ENCODE peak calls at places on chromosome 2, in five cellular contexts. One of them, this sample, is unnamed.

GRCh38 chr2:120442923-120443571 is 97.1 kb downstream of the INHBB start:
- DNase-seq in mammary epithelial cell: no peak
- DNase-seq in CD8-positive, alpha-beta memory T cell: no peak
- DNase-seq in HCEC 1CT: no peak
- DNase-seq in NCI-H1694 treated with DMSO at 0.1 percent for 48 hours: no peak
- DNase-seq in this sample: no peak

GRCh38 chr2:149134335-149134923 is 95.9 kb downstream of the LYPD6B start:
- DNase-seq in mammary epithelial cell: no peak
- DNase-seq in CD8-positive, alpha-beta memory T cell: no peak
- DNase-seq in HCEC 1CT: no peak
- DNase-seq in NCI-H1694 treated with DMSO at 0.1 percent for 48 hours: no peak
- DNase-seq in this sample: no peak

GRCh38 chr2:145845207-145845894 is 1325.4 kb upstream of the ZEB2 start:
- DNase-seq in mammary epithelial cell: peak; percentile 5
- DNase-seq in CD8-positive, alpha-beta memory T cell: no peak
- DNase-seq in HCEC 1CT: no peak
- DNase-seq in NCI-H1694 treated with DMSO at 0.1 percent for 48 hours: no peak
- DNase-seq in this sample: peak; percentile 70

GRCh38 chr2:222851956-222852617 is 8.7 kb upstream of the ACSL3 start:
- DNase-seq in mammary epithelial cell: no peak
- DNase-seq in CD8-positive, alpha-beta memory T cell: no peak
- DNase-seq in HCEC 1CT: no peak
- DNase-seq in NCI-H1694 treated with DMSO at 0.1 percent for 48 hours: no peak
- DNase-seq in this sample: peak; percentile 41

GRCh38 chr2:100060875-100061274 is 81.5 kb downstream of the AFF3 start:
- DNase-seq in mammary epithelial cell: no peak
- DNase-seq in CD8-positive, alpha-beta memory T cell: peak; percentile 6
- DNase-seq in HCEC 1CT: no peak
- DNase-seq in NCI-H1694 treated with DMSO at 0.1 percent for 48 hours: no peak
- DNase-seq in this sample: no peak

GRCh38 chr2:29688429-29688828 is 233.0 kb downstream of the ALK start:
- DNase-seq in mammary epithelial cell: peak; percentile 49
- DNase-seq in CD8-positive, alpha-beta memory T cell: no peak
- DNase-seq in HCEC 1CT: no peak
- DNase-seq in NCI-H1694 treated with DMSO at 0.1 percent for 48 hours: no peak
- DNase-seq in this sample: no peak

GRCh38 chr2:202436631-202437030 is 60.5 kb downstream of the BMPR2 start:
- DNase-seq in mammary epithelial cell: no peak
- DNase-seq in CD8-positive, alpha-beta memory T cell: no peak
- DNase-seq in HCEC 1CT: no peak
- DNase-seq in NCI-H1694 treated with DMSO at 0.1 percent for 48 hours: no peak
- DNase-seq in this sample: no peak

GRCh38 chr2:3652896-3653625 is 4.9 kb upstream of the ALLC start:
- DNase-seq in mammary epithelial cell: no peak
- DNase-seq in CD8-positive, alpha-beta memory T cell: no peak
- DNase-seq in HCEC 1CT: no peak
- DNase-seq in NCI-H1694 treated with DMSO at 0.1 percent for 48 hours: no peak
- DNase-seq in this sample: no peak

GRCh38 chr2:188976545-188977268 is 2.5 kb downstream of the COL3A1 start:
- DNase-seq in mammary epithelial cell: no peak
- DNase-seq in CD8-positive, alpha-beta memory T cell: no peak
- DNase-seq in HCEC 1CT: peak; percentile 90
- DNase-seq in NCI-H1694 treated with DMSO at 0.1 percent for 48 hours: peak; percentile 14
- DNase-seq in this sample: peak; percentile 67

GRCh38 chr2:178177066-178177679 is 17.1 kb upstream of the OSBPL6 start:
- DNase-seq in mammary epithelial cell: peak; percentile 42
- DNase-seq in CD8-positive, alpha-beta memory T cell: no peak
- DNase-seq in HCEC 1CT: peak; percentile 80
- DNase-seq in NCI-H1694 treated with DMSO at 0.1 percent for 48 hours: no peak
- DNase-seq in this sample: peak; percentile 80

GRCh38 chr2:179265082-179265575 is 497 bp upstream of the SESTD1 start:
- DNase-seq in mammary epithelial cell: peak; percentile 66
- DNase-seq in CD8-positive, alpha-beta memory T cell: no peak
- DNase-seq in HCEC 1CT: peak; percentile 82
- DNase-seq in NCI-H1694 treated with DMSO at 0.1 percent for 48 hours: no peak
- DNase-seq in this sample: peak; percentile 60

GRCh38 chr2:214019229-214019972 is 391.5 kb upstream of the VWC2L start:
- DNase-seq in mammary epithelial cell: peak; percentile 91
- DNase-seq in CD8-positive, alpha-beta memory T cell: no peak
- DNase-seq in HCEC 1CT: peak; percentile 99
- DNase-seq in NCI-H1694 treated with DMSO at 0.1 percent for 48 hours: no peak
- DNase-seq in this sample: peak; percentile 97

GRCh38 chr2:10777111-10777841 is 35.3 kb downstream of the PDIA6 start:
- DNase-seq in mammary epithelial cell: no peak
- DNase-seq in CD8-positive, alpha-beta memory T cell: no peak
- DNase-seq in HCEC 1CT: no peak
- DNase-seq in NCI-H1694 treated with DMSO at 0.1 percent for 48 hours: no peak
- DNase-seq in this sample: no peak

GRCh38 chr2:238685713-238686112 is 162.2 kb upstream of the TWIST2 start:
- DNase-seq in mammary epithelial cell: no peak
- DNase-seq in CD8-positive, alpha-beta memory T cell: no peak
- DNase-seq in HCEC 1CT: no peak
- DNase-seq in NCI-H1694 treated with DMSO at 0.1 percent for 48 hours: no peak
- DNase-seq in this sample: no peak

GRCh38 chr2:80073134-80073561 is 231.4 kb downstream of the LRRTM1 start:
- DNase-seq in mammary epithelial cell: peak; percentile 15
- DNase-seq in CD8-positive, alpha-beta memory T cell: no peak
- DNase-seq in HCEC 1CT: peak; percentile 1
- DNase-seq in NCI-H1694 treated with DMSO at 0.1 percent for 48 hours: peak; percentile 62
- DNase-seq in this sample: peak; percentile 40

GRCh38 chr2:65030933-65031332 is 25.3 kb upstream of the CEP68 start:
- DNase-seq in mammary epithelial cell: no peak
- DNase-seq in CD8-positive, alpha-beta memory T cell: no peak
- DNase-seq in HCEC 1CT: no peak
- DNase-seq in NCI-H1694 treated with DMSO at 0.1 percent for 48 hours: no peak
- DNase-seq in this sample: no peak

GRCh38 chr2:30366199-30366691 is 80.8 kb upstream of the LCLAT1 start:
- DNase-seq in mammary epithelial cell: no peak
- DNase-seq in CD8-positive, alpha-beta memory T cell: no peak
- DNase-seq in HCEC 1CT: peak; percentile 76
- DNase-seq in NCI-H1694 treated with DMSO at 0.1 percent for 48 hours: no peak
- DNase-seq in this sample: no peak

GRCh38 chr2:120910956-120911951 is 175.6 kb downstream of the GLI2 start:
- DNase-seq in mammary epithelial cell: no peak
- DNase-seq in CD8-positive, alpha-beta memory T cell: no peak
- DNase-seq in HCEC 1CT: peak; percentile 64
- DNase-seq in NCI-H1694 treated with DMSO at 0.1 percent for 48 hours: no peak
- DNase-seq in this sample: peak; percentile 39

GRCh38 chr2:12697617-12698016 is 19.1 kb upstream of the TRIB2 start:
- DNase-seq in mammary epithelial cell: peak; percentile 72
- DNase-seq in CD8-positive, alpha-beta memory T cell: no peak
- DNase-seq in HCEC 1CT: no peak
- DNase-seq in NCI-H1694 treated with DMSO at 0.1 percent for 48 hours: no peak
- DNase-seq in this sample: no peak

GRCh38 chr2:55296393-55296792 is 27.4 kb upstream of the MTIF2 start:
- DNase-seq in mammary epithelial cell: no peak
- DNase-seq in CD8-positive, alpha-beta memory T cell: no peak
- DNase-seq in HCEC 1CT: no peak
- DNase-seq in NCI-H1694 treated with DMSO at 0.1 percent for 48 hours: no peak
- DNase-seq in this sample: no peak

GRCh38 chr2:98727758-98728718 is 2.9 kb downstream of the MGAT4A start:
- DNase-seq in mammary epithelial cell: no peak
- DNase-seq in CD8-positive, alpha-beta memory T cell: no peak
- DNase-seq in HCEC 1CT: no peak
- DNase-seq in NCI-H1694 treated with DMSO at 0.1 percent for 48 hours: no peak
- DNase-seq in this sample: no peak

This sample was measured in LHCN-M2.